ENCODE peak calls at places on chromosomes 3 and 15, in six cellular contexts. One of them, this sample, is unnamed.

GRCh38 chr15:44623178-44623577 is 40.3 kb downstream of the SPG11 start:
- DNase-seq in AG04450: no peak
- DNase-seq in left lung: no peak
- DNase-seq in RWPE1: no peak
- DNase-seq in dorsolateral prefrontal cortex: no peak
- DNase-seq in astrocyte of the spinal cord: no peak
- DNase-seq in this sample: no peak

GRCh38 chr15:28984421-28985375 is 98.9 kb downstream of the APBA2 start:
- DNase-seq in AG04450: peak
- DNase-seq in left lung: no peak
- DNase-seq in RWPE1: no peak
- DNase-seq in dorsolateral prefrontal cortex: peak
- DNase-seq in astrocyte of the spinal cord: peak
- DNase-seq in this sample: no peak

GRCh38 chr3:118932822-118933558 is 101.7 kb downstream of the IGSF11 start:
- DNase-seq in AG04450: no peak
- DNase-seq in left lung: no peak
- DNase-seq in RWPE1: no peak
- DNase-seq in dorsolateral prefrontal cortex: no peak
- DNase-seq in astrocyte of the spinal cord: no peak
- DNase-seq in this sample: no peak

GRCh38 chr15:70210538-70210937 is 112.8 kb upstream of the TLE3 start:
- DNase-seq in AG04450: no peak
- DNase-seq in left lung: no peak
- DNase-seq in RWPE1: no peak
- DNase-seq in dorsolateral prefrontal cortex: no peak
- DNase-seq in astrocyte of the spinal cord: no peak
- DNase-seq in this sample: no peak

GRCh38 chr3:129195731-129196256 is 12.1 kb upstream of the CNBP start:
- DNase-seq in AG04450: peak
- DNase-seq in left lung: peak
- DNase-seq in RWPE1: peak
- DNase-seq in dorsolateral prefrontal cortex: peak
- DNase-seq in astrocyte of the spinal cord: peak
- DNase-seq in this sample: no peak

GRCh38 chr3:148084931-148085330 is 612.8 kb upstream of the AGTR1 start:
- DNase-seq in AG04450: no peak
- DNase-seq in left lung: no peak
- DNase-seq in RWPE1: no peak
- DNase-seq in dorsolateral prefrontal cortex: no peak
- DNase-seq in astrocyte of the spinal cord: no peak
- DNase-seq in this sample: no peak

GRCh38 chr3:155283092-155284056 is 10.1 kb downstream of the STRIT1 start:
- DNase-seq in AG04450: no peak
- DNase-seq in left lung: no peak
- DNase-seq in RWPE1: no peak
- DNase-seq in dorsolateral prefrontal cortex: no peak
- DNase-seq in astrocyte of the spinal cord: no peak
- DNase-seq in this sample: peak

GRCh38 chr3:52509753-52510328 is 14.7 kb downstream of the STAB1 start:
- DNase-seq in AG04450: no peak
- DNase-seq in left lung: no peak
- DNase-seq in RWPE1: no peak
- DNase-seq in dorsolateral prefrontal cortex: no peak
- DNase-seq in astrocyte of the spinal cord: no peak
- DNase-seq in this sample: peak

GRCh38 chr3:96986241-96986640 is 171.8 kb downstream of the EPHA6 start:
- DNase-seq in AG04450: no peak
- DNase-seq in left lung: no peak
- DNase-seq in RWPE1: no peak
- DNase-seq in dorsolateral prefrontal cortex: no peak
- DNase-seq in astrocyte of the spinal cord: no peak
- DNase-seq in this sample: no peak

GRCh38 chr3:181956122-181956521 is 244.4 kb downstream of the SOX2 start:
- DNase-seq in AG04450: no peak
- DNase-seq in left lung: no peak
- DNase-seq in RWPE1: no peak
- DNase-seq in dorsolateral prefrontal cortex: no peak
- DNase-seq in astrocyte of the spinal cord: no peak
- DNase-seq in this sample: no peak

GRCh38 chr15:80836991-80837390 is 57.8 kb downstream of the CEMIP start:
- DNase-seq in AG04450: no peak
- DNase-seq in left lung: no peak
- DNase-seq in RWPE1: no peak
- DNase-seq in dorsolateral prefrontal cortex: no peak
- DNase-seq in astrocyte of the spinal cord: no peak
- DNase-seq in this sample: no peak

GRCh38 chr15:60370804-60371700 is 26.7 kb downstream of the ANXA2 start:
- DNase-seq in AG04450: peak
- DNase-seq in left lung: peak
- DNase-seq in RWPE1: peak
- DNase-seq in dorsolateral prefrontal cortex: no peak
- DNase-seq in astrocyte of the spinal cord: peak
- DNase-seq in this sample: peak

GRCh38 chr15:70407955-70408354 is 310.2 kb upstream of the TLE3 start:
- DNase-seq in AG04450: no peak
- DNase-seq in left lung: no peak
- DNase-seq in RWPE1: no peak
- DNase-seq in dorsolateral prefrontal cortex: no peak
- DNase-seq in astrocyte of the spinal cord: no peak
- DNase-seq in this sample: no peak

GRCh38 chr3:64530434-64531049 is 157.3 kb downstream of the ADAMTS9 start:
- DNase-seq in AG04450: no peak
- DNase-seq in left lung: no peak
- DNase-seq in RWPE1: peak
- DNase-seq in dorsolateral prefrontal cortex: peak
- DNase-seq in astrocyte of the spinal cord: peak
- DNase-seq in this sample: peak

GRCh38 chr3:71973337-71974030 is 188.5 kb upstream of the PROK2 start:
- DNase-seq in AG04450: no peak
- DNase-seq in left lung: peak
- DNase-seq in RWPE1: no peak
- DNase-seq in dorsolateral prefrontal cortex: no peak
- DNase-seq in astrocyte of the spinal cord: no peak
- DNase-seq in this sample: no peak

GRCh38 chr3:24479816-24480215 is 14.8 kb downstream of the THRB start:
- DNase-seq in AG04450: no peak
- DNase-seq in left lung: no peak
- DNase-seq in RWPE1: no peak
- DNase-seq in dorsolateral prefrontal cortex: no peak
- DNase-seq in astrocyte of the spinal cord: no peak
- DNase-seq in this sample: no peak

GRCh38 chr3:24475945-24476344 is 18.7 kb downstream of the THRB start:
- DNase-seq in AG04450: no peak
- DNase-seq in left lung: no peak
- DNase-seq in RWPE1: no peak
- DNase-seq in dorsolateral prefrontal cortex: no peak
- DNase-seq in astrocyte of the spinal cord: no peak
- DNase-seq in this sample: no peak

GRCh38 chr3:24480497-24480896 is 14.2 kb downstream of the THRB start:
- DNase-seq in AG04450: no peak
- DNase-seq in left lung: no peak
- DNase-seq in RWPE1: no peak
- DNase-seq in dorsolateral prefrontal cortex: no peak
- DNase-seq in astrocyte of the spinal cord: no peak
- DNase-seq in this sample: no peak

GRCh38 chr3:24474862-24475261 is 19.8 kb downstream of the THRB start:
- DNase-seq in AG04450: no peak
- DNase-seq in left lung: no peak
- DNase-seq in RWPE1: no peak
- DNase-seq in dorsolateral prefrontal cortex: no peak
- DNase-seq in astrocyte of the spinal cord: no peak
- DNase-seq in this sample: no peak

DNA sequence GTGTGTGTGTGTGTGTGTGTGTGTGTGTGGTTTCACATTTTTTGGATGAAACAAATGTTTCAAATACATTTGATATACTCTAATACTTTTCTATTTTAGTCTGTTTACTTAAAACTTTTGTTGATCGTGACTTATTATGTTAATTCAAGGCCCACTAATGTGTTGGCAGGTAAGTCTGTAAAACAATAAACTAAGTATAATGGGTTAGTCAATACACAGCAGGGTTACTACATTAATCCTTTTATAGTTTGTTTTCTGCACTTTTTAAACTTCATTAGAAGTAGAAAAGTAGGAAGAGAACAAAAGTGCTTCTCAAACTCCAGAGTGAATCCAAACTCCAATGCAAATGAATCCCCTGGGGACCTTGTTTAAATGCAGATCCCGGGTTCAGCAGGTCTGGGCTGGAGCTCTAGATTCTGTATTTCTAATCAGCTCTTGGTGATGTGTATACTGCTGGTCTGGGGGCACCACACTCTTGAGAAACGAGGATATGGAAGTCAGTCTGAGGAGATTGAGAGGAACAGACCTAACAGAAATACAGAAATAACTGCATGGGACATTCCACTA is 17.5 kb downstream of the THRB start:
- DNase-seq in AG04450: no peak
- DNase-seq in left lung: no peak
- DNase-seq in RWPE1: no peak
- DNase-seq in dorsolateral prefrontal cortex: no peak
- DNase-seq in astrocyte of the spinal cord: no peak
- DNase-seq in this sample: no peak
- TF ChIP-seq CTCF in AG04450: no peak
- TF ChIP-seq CTCF in left lung: no peak
- TF ChIP-seq CTCF in RWPE1: no peak
- TF ChIP-seq CTCF in dorsolateral prefrontal cortex: no peak
- TF ChIP-seq CTCF in astrocyte of the spinal cord: no peak
- TF ChIP-seq CTCF in this sample: no peak

DNA sequence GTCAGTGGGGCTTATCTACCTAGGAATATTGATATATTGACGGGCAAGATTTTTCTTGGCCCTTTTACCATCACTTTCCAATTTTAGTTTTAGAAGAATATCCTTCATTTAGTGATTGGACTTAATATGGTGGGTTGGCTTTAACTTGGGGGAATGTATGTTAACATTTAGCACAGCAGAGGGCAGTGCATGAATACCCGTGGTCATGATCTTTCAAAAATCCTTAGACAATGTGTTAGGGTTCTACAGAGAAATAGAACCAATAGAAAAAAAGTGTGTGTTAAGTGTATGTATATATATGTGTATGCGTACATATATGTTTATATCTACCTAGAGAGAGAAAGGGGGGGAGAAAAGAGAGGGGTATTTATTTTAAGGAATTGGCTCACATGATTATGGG is 36.9 kb downstream of the GPR171 start:
- DNase-seq in AG04450: no peak
- DNase-seq in left lung: no peak
- DNase-seq in RWPE1: no peak
- DNase-seq in dorsolateral prefrontal cortex: no peak
- DNase-seq in astrocyte of the spinal cord: no peak
- DNase-seq in this sample: no peak
- TF ChIP-seq CTCF in AG04450: no peak
- TF ChIP-seq CTCF in left lung: no peak
- TF ChIP-seq CTCF in RWPE1: no peak
- TF ChIP-seq CTCF in dorsolateral prefrontal cortex: no peak
- TF ChIP-seq CTCF in astrocyte of the spinal cord: peak
- TF ChIP-seq CTCF in this sample: no peak

GRCh38 chr3:88661433-88661824 is 446.0 kb upstream of the EPHA3 start:
- DNase-seq in AG04450: no peak
- DNase-seq in left lung: no peak
- DNase-seq in RWPE1: no peak
- DNase-seq in dorsolateral prefrontal cortex: no peak
- DNase-seq in astrocyte of the spinal cord: no peak
- DNase-seq in this sample: no peak

DNA sequence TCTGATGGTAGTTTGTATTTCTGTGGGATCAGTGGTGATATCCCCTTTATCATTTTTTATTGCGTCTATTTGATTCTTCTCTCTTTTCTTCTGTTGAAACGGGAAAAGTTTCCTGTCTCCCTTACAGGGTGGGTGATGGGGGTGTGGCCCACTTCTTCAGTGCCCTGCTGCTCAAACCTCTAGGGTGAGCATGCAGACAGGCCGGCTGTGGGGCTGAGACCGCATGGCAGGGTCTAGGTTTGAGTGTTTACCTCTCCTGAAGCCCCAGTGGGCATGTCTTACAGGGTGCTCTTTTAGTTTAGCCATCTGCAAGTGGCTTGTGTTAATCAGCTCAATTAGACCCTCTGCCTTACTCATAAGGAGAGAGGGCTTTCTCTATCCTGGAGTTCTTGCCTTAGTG is 450.0 kb upstream of the EPHA3 start:
- DNase-seq in AG04450: no peak
- DNase-seq in left lung: no peak
- DNase-seq in RWPE1: no peak
- DNase-seq in dorsolateral prefrontal cortex: no peak
- DNase-seq in astrocyte of the spinal cord: no peak
- DNase-seq in this sample: no peak
- TF ChIP-seq CTCF in AG04450: no peak
- TF ChIP-seq CTCF in left lung: no peak
- TF ChIP-seq CTCF in RWPE1: no peak
- TF ChIP-seq CTCF in dorsolateral prefrontal cortex: no peak
- TF ChIP-seq CTCF in astrocyte of the spinal cord: no peak
- TF ChIP-seq CTCF in this sample: no peak

DNA sequence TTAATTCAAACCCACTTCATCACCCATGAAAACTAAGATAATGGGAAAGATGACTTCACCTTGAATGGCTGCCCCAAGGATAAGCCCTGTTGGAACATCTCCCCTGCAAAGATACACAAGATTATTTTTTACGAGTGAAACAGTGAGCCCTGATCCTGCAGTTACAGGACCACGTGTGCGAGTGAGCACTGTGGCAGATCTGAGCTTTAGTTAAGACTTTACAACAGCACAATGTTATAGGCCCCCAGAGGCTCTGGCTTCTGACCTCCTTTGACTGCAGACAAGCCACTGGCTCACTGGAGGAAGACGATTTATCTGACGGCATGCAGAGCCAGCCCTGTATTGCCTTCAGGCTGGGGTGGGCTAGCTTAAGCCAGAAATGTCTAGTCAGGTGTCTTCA is 174.4 kb downstream of the ARRDC4 start:
- DNase-seq in AG04450: no peak
- DNase-seq in left lung: no peak
- DNase-seq in RWPE1: no peak
- DNase-seq in dorsolateral prefrontal cortex: no peak
- DNase-seq in astrocyte of the spinal cord: no peak
- DNase-seq in this sample: no peak
- TF ChIP-seq CTCF in AG04450: no peak
- TF ChIP-seq CTCF in left lung: no peak
- TF ChIP-seq CTCF in RWPE1: no peak
- TF ChIP-seq CTCF in dorsolateral prefrontal cortex: no peak
- TF ChIP-seq CTCF in astrocyte of the spinal cord: no peak
- TF ChIP-seq CTCF in this sample: no peak

GRCh38 chr3:56048333-56048732 is 419.9 kb downstream of the ERC2 start:
- DNase-seq in AG04450: no peak
- DNase-seq in left lung: no peak
- DNase-seq in RWPE1: no peak
- DNase-seq in dorsolateral prefrontal cortex: no peak
- DNase-seq in astrocyte of the spinal cord: no peak
- DNase-seq in this sample: no peak

DNA sequence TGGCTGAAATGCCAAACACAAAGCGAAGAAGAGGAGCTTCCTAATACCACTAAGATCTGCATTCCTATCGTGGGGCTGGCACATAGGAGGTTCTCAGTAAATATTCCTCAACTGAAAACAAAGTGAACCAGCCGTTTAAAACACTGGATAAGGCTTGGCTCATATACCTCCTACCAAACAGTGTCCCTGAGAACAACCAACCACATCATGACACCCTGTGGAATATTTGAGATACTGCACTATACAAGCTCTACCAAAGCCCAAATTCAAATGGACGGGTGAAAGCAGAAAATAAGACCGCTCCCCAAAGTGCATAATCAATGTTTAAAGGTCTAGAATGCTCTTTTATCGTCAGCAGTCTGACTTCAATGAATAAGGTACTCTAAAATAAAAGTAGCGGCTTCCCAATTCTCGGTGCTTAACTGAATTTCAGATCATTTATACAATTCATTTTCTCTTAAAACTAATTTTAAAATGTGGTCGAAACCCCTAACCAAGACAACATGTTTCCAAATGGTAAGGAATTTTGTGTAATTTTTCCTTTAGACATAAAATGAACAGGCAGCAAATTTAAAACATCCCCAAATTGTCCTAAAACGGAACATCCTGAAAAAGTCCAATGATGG is 425.8 kb downstream of the ERC2 start:
- DNase-seq in AG04450: peak
- DNase-seq in left lung: no peak
- DNase-seq in RWPE1: peak
- DNase-seq in dorsolateral prefrontal cortex: no peak
- DNase-seq in astrocyte of the spinal cord: peak
- DNase-seq in this sample: no peak
- TF ChIP-seq CTCF in AG04450: peak
- TF ChIP-seq CTCF in left lung: peak
- TF ChIP-seq CTCF in RWPE1: peak
- TF ChIP-seq CTCF in dorsolateral prefrontal cortex: peak
- TF ChIP-seq CTCF in astrocyte of the spinal cord: peak
- TF ChIP-seq CTCF in this sample: no peak